ENCODE peak calls at places on chromosomes 6 and 20, in six cellular contexts. N, H, J, B, K and P are unnamed samples.

GRCh38 chr6:101266063-101266462 is 127.4 kb upstream of the GRIK2 start:
- DNase-seq in N (no peak), H (no peak), J (no peak), B (no peak), K (no peak), P (no peak)

GRCh38 chr6:133774356-133774755 is 114.6 kb upstream of the TCF21 start:
- DNase-seq in N (peak), H (no peak), J (peak), B (no peak), K (no peak), P (no peak)

GRCh38 chr6:69026243-69026642 is 391.2 kb downstream of the ADGRB3 start:
- DNase-seq in N (no peak), H (no peak), J (peak), B (no peak), K (no peak), P (peak)

GRCh38 chr6:3226422-3227362 is 761 bp downstream of the TUBB2B start:
- DNase-seq in N (peak), H (no peak), J (no peak), B (no peak), K (no peak), P (no peak)

GRCh38 chr6:169386431-169387057 is 132.9 kb upstream of the THBS2 start:
- DNase-seq in N (peak), H (no peak), J (peak), B (no peak), K (peak), P (no peak)

GRCh38 chr20:45779011-45779915 is 12.4 kb downstream of the WFDC3 start:
- DNase-seq in N (peak), H (peak), J (peak), B (peak), K (peak), P (peak)

GRCh38 chr6:31441368-31442267 is 38.2 kb downstream of the MICA start:
- DNase-seq in N (peak), H (peak), J (peak), B (peak), K (no peak), P (no peak)

GRCh38 chr6:79031821-79032590 is 46.0 kb downstream of the PHIP start:
- DNase-seq in N (peak), H (peak), J (peak), B (no peak), K (peak), P (no peak)

GRCh38 chr6:36984581-36985383 is 1.2 kb downstream of the MTCH1 start:
- DNase-seq in N (peak), H (peak), J (peak), B (peak), K (peak), P (peak)

GRCh38 chr20:62195072-62195400 is 12.2 kb downstream of the MTG2 start:
- DNase-seq in N (no peak), H (no peak), J (no peak), B (no peak), K (no peak), P (no peak)

GRCh38 chr20:62506087-62506486 is 30.3 kb upstream of the GATA5 start:
- DNase-seq in N (no peak), H (no peak), J (no peak), B (no peak), K (no peak), P (no peak)

GRCh38 chr6:75458895-75459294 is 34.7 kb downstream of the FILIP1 start:
- DNase-seq in N (peak), H (no peak), J (peak), B (no peak), K (peak), P (peak)

GRCh38 chr6:170181338-170181690 is 109.6 kb downstream of the DLL1 start:
- DNase-seq in N (no peak), H (no peak), J (no peak), B (no peak), K (no peak), P (no peak)

GRCh38 chr6:169894377-169894960 is 143.0 kb downstream of the ERMARD start:
- DNase-seq in N (no peak), H (no peak), J (no peak), B (no peak), K (no peak), P (no peak)

GRCh38 chr20:44174996-44175766 is 11.8 kb downstream of the JPH2 start:
- DNase-seq in N (no peak), H (no peak), J (no peak), B (no peak), K (no peak), P (no peak)
- H3K4me3 ChIP-seq in N (no peak), H (no peak), J (no peak), B (no peak), K (no peak), P (no peak)

DNA sequence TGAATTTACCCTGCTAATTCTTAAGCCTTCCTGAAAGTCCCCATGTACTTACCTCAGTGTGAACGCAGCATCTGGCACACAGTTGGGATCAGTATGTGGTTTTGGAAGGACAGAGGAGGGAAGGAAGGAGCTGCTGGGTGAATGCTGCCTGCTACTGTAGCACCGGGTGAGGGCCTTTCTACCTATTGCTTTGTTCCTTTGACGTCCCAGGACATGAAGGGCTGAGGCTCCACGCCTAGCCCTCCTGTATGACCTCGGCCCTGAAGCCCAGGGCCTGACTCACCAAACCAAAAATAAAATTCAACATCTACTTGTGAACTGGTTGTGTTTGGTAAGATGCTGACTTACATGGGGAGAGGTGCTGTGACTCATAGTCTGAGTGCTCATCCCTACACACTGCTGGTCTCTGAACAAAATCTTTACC is 51.1 kb downstream of the ARID1B start:
- DNase-seq in N (peak), H (peak), J (peak), B (no peak), K (peak), P (peak)
- H3K4me3 ChIP-seq in N (no peak), H (no peak), J (no peak), B (no peak), K (no peak), P (no peak)

DNA sequence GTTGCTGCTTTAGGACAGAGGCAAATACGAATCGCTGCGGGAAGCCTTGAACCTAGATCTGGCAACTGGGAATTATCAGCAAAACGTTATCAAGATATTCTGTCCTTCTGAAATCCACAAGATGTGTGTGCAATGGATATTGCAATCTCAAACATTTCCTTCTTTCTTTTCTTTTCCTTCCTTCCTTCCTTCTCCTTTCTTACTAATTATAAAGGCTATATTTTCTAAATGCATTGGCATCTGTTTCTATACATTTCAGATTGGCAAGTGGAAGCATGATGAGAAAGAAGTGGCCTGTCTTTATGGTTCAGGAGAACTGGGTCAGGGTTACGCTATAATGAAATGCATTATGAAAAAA is 2.0 kb downstream of the TAGAP start:
- DNase-seq in N (no peak), H (no peak), J (no peak), B (no peak), K (no peak), P (no peak)
- H3K4me3 ChIP-seq in N (no peak), H (no peak), J (no peak), B (no peak), K (no peak), P (no peak)

DNA sequence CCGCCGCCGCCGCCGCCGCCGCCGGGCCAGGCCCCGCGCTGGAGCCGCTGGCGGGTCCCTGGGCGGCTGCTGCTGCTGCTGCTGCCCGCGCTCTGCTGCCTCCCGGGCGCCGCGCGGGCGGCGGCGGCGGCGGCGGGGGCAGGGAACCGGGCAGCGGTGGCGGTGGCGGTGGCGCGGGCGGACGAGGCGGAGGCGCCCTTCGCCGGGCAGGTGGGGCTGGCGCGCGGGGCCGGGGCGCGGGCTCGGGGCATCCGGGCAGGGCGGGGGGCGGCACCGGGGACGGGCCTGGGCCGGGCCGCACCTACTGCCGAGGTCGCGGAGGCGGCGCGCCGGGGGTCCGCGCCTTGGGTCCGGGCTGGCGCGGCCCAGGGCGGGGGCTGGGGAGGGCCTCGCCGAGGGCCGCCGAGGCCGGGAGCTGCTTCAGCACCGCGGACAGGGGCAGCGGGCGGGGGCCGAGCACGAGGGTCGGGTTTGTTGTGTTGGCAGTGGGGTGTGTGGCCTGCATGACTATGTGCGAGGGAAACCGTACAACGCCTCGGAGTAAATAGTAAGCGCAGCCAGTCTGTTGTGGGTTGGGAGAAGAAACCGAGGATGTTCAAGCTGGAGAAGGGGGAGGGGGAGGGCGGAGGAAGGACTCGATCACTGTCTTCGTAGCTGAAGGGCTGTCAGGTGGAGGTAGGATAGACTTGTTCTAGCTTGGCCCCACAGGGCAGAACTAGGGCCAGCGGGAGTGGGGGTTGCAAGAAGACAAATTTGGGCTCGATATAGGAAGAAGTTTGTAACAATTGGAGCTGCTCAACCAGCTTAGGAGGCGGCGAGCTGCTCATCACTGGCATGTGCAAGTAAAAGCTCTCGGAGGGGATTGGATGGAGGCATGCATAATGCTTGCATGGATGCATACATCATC is 538 bp downstream of the MMP24 start:
- DNase-seq in N (peak), H (no peak), J (peak), B (peak), K (no peak), P (no peak)
- H3K4me3 ChIP-seq in N (no peak), H (peak), J (peak), B (no peak), K (peak), P (peak)

GRCh38 chr20:19849341-19850189 is 91.5 kb downstream of the RIN2 start:
- DNase-seq in N (peak), H (no peak), J (no peak), B (no peak), K (no peak), P (no peak)
- H3K4me3 ChIP-seq in N (no peak), H (no peak), J (no peak), B (peak), K (no peak), P (no peak)